ENCODE peak calls at places on chromosome 3, in eight cellular contexts. L is neural progenitor cell; V is amygdala; I is CD8-positive, alpha-beta memory T cell; H is astrocyte of the cerebellum; U is activated CD8-positive, alpha-beta memory T cell treated with anti-CD3 and anti-CD28 coated beads for 24 hours; D is Peyer's patch; E is C1 segment of cervical spinal cord. Y is an unnamed sample.

GRCh38 chr3:52085883-52086282 is 29.5 kb upstream of the DUSP7 start:
- DNase-seq in L (no peak), V (no peak), I (peak), H (no peak), U (peak), D (no peak), E (no peak), Y (no peak)

GRCh38 chr3:88618121-88618645 is 468.4 kb downstream of the C3orf38 start:
- DNase-seq in L (no peak), V (no peak), I (no peak), H (no peak), U (no peak), D (no peak), E (no peak), Y (no peak)

GRCh38 chr3:99607151-99607550 is 31.2 kb upstream of the COL8A1 start:
- DNase-seq in L (no peak), V (no peak), I (no peak), H (no peak), U (no peak), D (no peak), E (no peak), Y (no peak)

GRCh38 chr3:195802795-195803194 is 8.9 kb downstream of the MUC4 start:
- DNase-seq in L (no peak), V (no peak), I (no peak), H (no peak), U (no peak), D (no peak), E (no peak), Y (no peak)

GRCh38 chr3:59925946-59926345 is 876.1 kb upstream of the CFAP20DC start:
- DNase-seq in L (no peak), V (no peak), I (no peak), H (no peak), U (no peak), D (no peak), E (no peak), Y (no peak)

GRCh38 chr3:16844771-16845170 is 40.0 kb upstream of the PLCL2 start:
- DNase-seq in L (no peak), V (no peak), I (no peak), H (no peak), U (no peak), D (no peak), E (no peak), Y (no peak)

GRCh38 chr3:140207541-140207940 is 272.6 kb downstream of the CLSTN2 start:
- DNase-seq in L (no peak), V (no peak), I (no peak), H (no peak), U (no peak), D (no peak), E (no peak), Y (no peak)

GRCh38 chr3:20051123-20051806 is 11.0 kb downstream of the KAT2B start:
- DNase-seq in L (no peak), V (no peak), I (no peak), H (no peak), U (no peak), D (no peak), E (no peak), Y (no peak)

GRCh38 chr3:152707314-152707713 is 127.6 kb upstream of the P2RY1 start:
- DNase-seq in L (no peak), V (no peak), I (no peak), H (no peak), U (no peak), D (no peak), E (no peak), Y (peak)

GRCh38 chr3:174431717-174432116 is 427.4 kb upstream of the NAALADL2 start:
- DNase-seq in L (no peak), V (no peak), I (no peak), H (no peak), U (no peak), D (no peak), E (no peak), Y (no peak)

GRCh38 chr3:101730839-101731238 is 6.4 kb downstream of the CEP97 start:
- DNase-seq in L (no peak), V (no peak), I (no peak), H (no peak), U (no peak), D (no peak), E (no peak), Y (no peak)

GRCh38 chr3:17431004-17431403 is 311.4 kb downstream of the TBC1D5 start:
- DNase-seq in L (no peak), V (no peak), I (no peak), H (no peak), U (no peak), D (no peak), E (no peak), Y (no peak)

GRCh38 chr3:171834461-171834801 is 8.7 kb upstream of the TMEM212 start:
- DNase-seq in L (no peak), V (no peak), I (no peak), H (no peak), U (no peak), D (no peak), E (no peak), Y (no peak)

GRCh38 chr3:186258968-186259367 is 103.1 kb downstream of the DGKG start:
- DNase-seq in L (peak), V (no peak), I (no peak), H (no peak), U (no peak), D (no peak), E (no peak), Y (no peak)

GRCh38 chr3:114205541-114205940 is 26.7 kb upstream of the DRD3 start:
- DNase-seq in L (no peak), V (no peak), I (no peak), H (no peak), U (no peak), D (no peak), E (no peak), Y (no peak)

GRCh38 chr3:179450321-179450720 is 949 bp downstream of the GNB4 start:
- DNase-seq in L (peak), V (no peak), I (no peak), H (no peak), U (no peak), D (no peak), E (no peak), Y (peak)

GRCh38 chr3:87052499-87053260 is 61.7 kb upstream of the VGLL3 start:
- DNase-seq in L (peak), V (no peak), I (no peak), H (no peak), U (no peak), D (no peak), E (no peak), Y (no peak)

GRCh38 chr3:121992601-121993560 is 29.2 kb downstream of the ILDR1 start:
- DNase-seq in L (no peak), V (no peak), I (no peak), H (no peak), U (no peak), D (peak), E (no peak), Y (no peak)

GRCh38 chr3:104907507-104907906 is 459.2 kb upstream of the ALCAM start:
- DNase-seq in L (no peak), V (no peak), I (no peak), H (peak), U (no peak), D (no peak), E (no peak), Y (no peak)

GRCh38 chr3:14826069-14826468 is 7.3 kb downstream of the FGD5 start:
- DNase-seq in L (no peak), V (no peak), I (no peak), H (no peak), U (no peak), D (no peak), E (no peak), Y (no peak)

GRCh38 chr3:65732060-65732933 is 306.4 kb downstream of the MAGI1 start:
- DNase-seq in L (peak), V (no peak), I (no peak), H (peak), U (no peak), D (no peak), E (no peak), Y (peak)

GRCh38 chr3:130981469-130981868 is 45.2 kb downstream of the ASTE1 start:
- DNase-seq in L (no peak), V (no peak), I (no peak), H (no peak), U (no peak), D (no peak), E (no peak), Y (no peak)

GRCh38 chr3:179347383-179348194 is at the start of gene MFN1:
- DNase-seq in L (peak), V (peak), I (peak), H (peak), U (peak), D (peak), E (peak), Y (peak)

GRCh38 chr3:174538116-174538515 is 321.0 kb upstream of the NAALADL2 start:
- DNase-seq in L (peak), V (no peak), I (no peak), H (peak), U (no peak), D (no peak), E (no peak), Y (no peak)

GRCh38 chr3:132351222-132351806 is 34.1 kb downstream of the ACP3 start:
- DNase-seq in L (no peak), V (no peak), I (no peak), H (no peak), U (no peak), D (no peak), E (no peak), Y (no peak)

GRCh38 chr3:160577551-160578195 is 12.3 kb upstream of the KPNA4 start:
- DNase-seq in L (peak), V (no peak), I (no peak), H (peak), U (no peak), D (no peak), E (no peak), Y (no peak)

GRCh38 chr3:121660356-121661171 is at the start of gene HCLS1:
- DNase-seq in L (no peak), V (no peak), I (peak), H (no peak), U (peak), D (peak), E (peak), Y (no peak)

GRCh38 chr3:16663852-16664712 is 58.9 kb upstream of the DAZL start:
- DNase-seq in L (peak), V (no peak), I (no peak), H (no peak), U (no peak), D (no peak), E (no peak), Y (no peak)

GRCh38 chr3:51938780-51939425 is 2.8 kb downstream of the RRP9 start:
- DNase-seq in L (no peak), V (no peak), I (no peak), H (no peak), U (peak), D (peak), E (no peak), Y (no peak)

GRCh38 chr3:16697437-16698258 is 92.4 kb upstream of the DAZL start:
- DNase-seq in L (peak), V (no peak), I (no peak), H (no peak), U (no peak), D (no peak), E (no peak), Y (no peak)

GRCh38 chr3:182516597-182517336 is 276.5 kb upstream of the ATP11B start:
- DNase-seq in L (peak), V (no peak), I (no peak), H (no peak), U (no peak), D (no peak), E (no peak), Y (no peak)

GRCh38 chr3:18217512-18218174 is 207.5 kb downstream of the SATB1 start:
- DNase-seq in L (no peak), V (no peak), I (no peak), H (no peak), U (no peak), D (no peak), E (no peak), Y (no peak)

GRCh38 chr3:110383356-110383755 is 688.3 kb upstream of the NECTIN3 start:
- DNase-seq in L (no peak), V (no peak), I (no peak), H (no peak), U (no peak), D (no peak), E (no peak), Y (no peak)